ENCODE peak calls at places on chromosomes 6 and 20, in four cellular contexts. One of them, this sample, is unnamed.

GRCh38 chr6:106736502-106736901 is 107.1 kb downstream of the QRSL1 start:
- DNase-seq in K562: no peak
- DNase-seq in HepG2: no peak
- DNase-seq in GM12878: no peak
- DNase-seq in this sample: no peak

GRCh38 chr20:62941792-62942191 is 3.8 kb downstream of the GID8 start:
- DNase-seq in K562: no peak
- DNase-seq in HepG2: no peak
- DNase-seq in GM12878: no peak
- DNase-seq in this sample: no peak

GRCh38 chr6:105191351-105191750 is 11.5 kb upstream of the POPDC3 start:
- DNase-seq in K562: no peak
- DNase-seq in HepG2: no peak
- DNase-seq in GM12878: no peak
- DNase-seq in this sample: no peak

GRCh38 chr20:37267684-37268313 is 6.2 kb upstream of the GHRH start:
- DNase-seq in K562: no peak
- DNase-seq in HepG2: no peak
- DNase-seq in GM12878: no peak
- DNase-seq in this sample: peak

GRCh38 chr20:8963330-8963729 is 105.6 kb upstream of the PLCB4 start:
- DNase-seq in K562: no peak
- DNase-seq in HepG2: no peak
- DNase-seq in GM12878: no peak
- DNase-seq in this sample: no peak

GRCh38 chr6:42509765-42510164 is 54.1 kb upstream of the UBR2 start:
- DNase-seq in K562: no peak
- DNase-seq in HepG2: no peak
- DNase-seq in GM12878: no peak
- DNase-seq in this sample: no peak

GRCh38 chr6:144710207-144710606 is 425.1 kb downstream of the UTRN start:
- DNase-seq in K562: no peak
- DNase-seq in HepG2: no peak
- DNase-seq in GM12878: no peak
- DNase-seq in this sample: no peak

GRCh38 chr6:46652232-46652602 is 401 bp downstream of the CYP39A1 start:
- DNase-seq in K562: no peak
- DNase-seq in HepG2: no peak
- DNase-seq in GM12878: no peak
- DNase-seq in this sample: no peak

GRCh38 chr20:63811491-63811875 is 19.6 kb downstream of the ZBTB46 start:
- DNase-seq in K562: no peak
- DNase-seq in HepG2: no peak
- DNase-seq in GM12878: no peak
- DNase-seq in this sample: no peak

GRCh38 chr20:24402234-24402633 is 67.2 kb upstream of the SYNDIG1 start:
- DNase-seq in K562: no peak
- DNase-seq in HepG2: no peak
- DNase-seq in GM12878: no peak
- DNase-seq in this sample: no peak

GRCh38 chr6:36679043-36679821 is 718 bp downstream of the CDKN1A start:
- DNase-seq in K562: peak
- DNase-seq in HepG2: peak
- DNase-seq in GM12878: no peak
- DNase-seq in this sample: peak

GRCh38 chr6:107740496-107741190 is 83.5 kb downstream of the SCML4 start:
- DNase-seq in K562: no peak
- DNase-seq in HepG2: no peak
- DNase-seq in GM12878: no peak
- DNase-seq in this sample: no peak

GRCh38 chr20:32333181-32333987 is 24.7 kb upstream of the ASXL1 start:
- DNase-seq in K562: peak
- DNase-seq in HepG2: no peak
- DNase-seq in GM12878: peak
- DNase-seq in this sample: no peak

GRCh38 chr6:101539510-101540245 is 146.2 kb downstream of the GRIK2 start:
- DNase-seq in K562: no peak
- DNase-seq in HepG2: no peak
- DNase-seq in GM12878: no peak
- DNase-seq in this sample: no peak

GRCh38 chr6:101537917-101538316 is 144.4 kb downstream of the GRIK2 start:
- DNase-seq in K562: no peak
- DNase-seq in HepG2: no peak
- DNase-seq in GM12878: no peak
- DNase-seq in this sample: no peak

GRCh38 chr6:101531538-101531937 is 138.0 kb downstream of the GRIK2 start:
- DNase-seq in K562: no peak
- DNase-seq in HepG2: no peak
- DNase-seq in GM12878: no peak
- DNase-seq in this sample: no peak

GRCh38 chr6:101534386-101534785 is 140.9 kb downstream of the GRIK2 start:
- DNase-seq in K562: no peak
- DNase-seq in HepG2: no peak
- DNase-seq in GM12878: no peak
- DNase-seq in this sample: no peak

GRCh38 chr6:101534821-101535220 is 141.3 kb downstream of the GRIK2 start:
- DNase-seq in K562: no peak
- DNase-seq in HepG2: no peak
- DNase-seq in GM12878: no peak
- DNase-seq in this sample: no peak
- TF ChIP-seq CREM in K562: no peak
- TF ChIP-seq CREM in HepG2: no peak
- TF ChIP-seq CREM in GM12878: no peak
- TF ChIP-seq CREM in this sample: no peak

DNA sequence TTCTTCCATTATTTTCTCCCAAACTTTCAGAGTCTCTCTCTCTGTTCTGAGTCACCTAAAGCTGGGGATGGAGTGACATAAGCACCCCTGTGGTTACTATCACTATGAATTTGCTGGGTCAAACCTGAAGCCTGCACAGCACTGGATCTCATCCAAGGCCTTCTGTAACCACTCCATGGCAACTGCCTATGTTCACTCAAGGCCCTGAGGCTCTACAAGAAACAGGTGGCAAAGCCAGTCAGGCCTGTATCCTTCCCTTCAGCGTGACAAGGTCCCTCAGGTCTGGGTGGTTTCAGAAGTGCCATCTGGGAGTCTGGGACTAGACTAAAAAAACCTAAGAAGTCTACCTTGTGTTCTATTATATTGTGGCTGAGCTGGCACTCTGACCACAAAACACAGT is 1278.8 kb upstream of the EYS start:
- DNase-seq in K562: no peak
- DNase-seq in HepG2: no peak
- DNase-seq in GM12878: no peak
- DNase-seq in this sample: no peak
- TF ChIP-seq ESRRA in K562: no peak
- TF ChIP-seq ESRRA in HepG2: no peak
- TF ChIP-seq ESRRA in GM12878: no peak
- TF ChIP-seq ESRRA in this sample: no peak

DNA sequence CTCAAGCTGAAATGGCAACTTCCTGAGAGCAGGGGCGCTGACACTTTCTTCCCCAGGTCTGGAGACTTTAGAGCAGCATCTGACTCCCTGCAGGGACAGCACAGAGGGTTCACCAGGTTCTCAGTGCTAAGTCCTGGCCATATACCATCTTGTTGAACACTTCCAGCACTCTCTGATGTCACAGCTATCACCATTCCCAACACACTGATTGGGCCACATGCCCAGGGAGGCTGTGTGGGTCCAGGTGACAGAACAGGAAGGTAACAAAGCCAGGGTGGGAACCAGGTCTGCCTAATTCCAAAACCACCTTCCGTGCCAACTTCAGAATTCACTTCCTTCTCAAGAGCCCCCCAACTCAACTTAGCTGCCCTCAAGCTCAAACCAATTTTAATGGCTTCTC is 4.3 kb downstream of the APCDD1L start:
- DNase-seq in K562: no peak
- DNase-seq in HepG2: no peak
- DNase-seq in GM12878: no peak
- DNase-seq in this sample: no peak
- TF ChIP-seq CREM in K562: no peak
- TF ChIP-seq CREM in HepG2: no peak
- TF ChIP-seq CREM in GM12878: no peak
- TF ChIP-seq CREM in this sample: no peak

GRCh38 chr20:1062334-1063015 is 55.9 kb upstream of the PSMF1 start:
- DNase-seq in K562: no peak
- DNase-seq in HepG2: no peak
- DNase-seq in GM12878: no peak
- DNase-seq in this sample: no peak
- TF ChIP-seq ESRRA in K562: no peak
- TF ChIP-seq ESRRA in HepG2: no peak
- TF ChIP-seq ESRRA in GM12878: no peak
- TF ChIP-seq ESRRA in this sample: no peak

GRCh38 chr6:5457983-5458683 is 196.8 kb downstream of the FARS2 start:
- DNase-seq in K562: no peak
- DNase-seq in HepG2: no peak
- DNase-seq in GM12878: no peak
- DNase-seq in this sample: no peak
- TF ChIP-seq CREM in K562: no peak
- TF ChIP-seq CREM in HepG2: no peak
- TF ChIP-seq CREM in GM12878: no peak
- TF ChIP-seq CREM in this sample: no peak

GRCh38 chr6:41475737-41476357 is 70.3 kb upstream of the FOXP4 start:
- DNase-seq in K562: no peak
- DNase-seq in HepG2: peak
- DNase-seq in GM12878: no peak
- DNase-seq in this sample: no peak
- TF ChIP-seq ESRRA in K562: no peak
- TF ChIP-seq ESRRA in HepG2: no peak
- TF ChIP-seq ESRRA in GM12878: no peak
- TF ChIP-seq ESRRA in this sample: no peak

DNA sequence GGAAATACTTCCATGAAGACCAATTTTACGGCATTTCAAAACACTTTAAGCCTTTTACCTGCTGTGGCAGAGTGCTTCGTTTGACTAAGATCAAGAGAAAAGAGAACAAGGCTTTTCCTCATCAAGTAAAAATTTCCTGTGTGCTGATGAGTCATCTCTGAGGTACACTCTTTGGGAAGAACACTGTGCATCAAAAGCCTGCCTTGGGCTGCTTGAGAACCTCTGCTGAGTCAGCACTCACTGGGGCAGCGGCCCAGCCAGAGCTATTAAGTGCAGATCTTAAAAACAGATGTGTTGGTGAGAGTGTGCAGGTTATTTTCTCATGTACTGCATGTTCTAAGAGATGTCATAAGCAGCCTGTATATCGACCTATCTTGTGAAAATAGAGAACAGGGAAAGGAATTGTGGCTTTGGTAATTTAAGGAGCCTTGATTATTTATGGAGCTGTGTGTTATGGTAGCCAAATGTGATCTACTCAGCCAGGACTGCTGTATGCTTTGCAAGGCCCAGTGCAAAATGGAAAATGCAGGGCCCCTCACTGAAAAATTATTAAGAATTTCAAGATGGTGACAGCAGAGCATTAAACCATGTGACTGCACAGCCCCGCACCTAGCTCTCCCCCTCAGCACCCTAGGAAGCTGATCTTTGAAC is 208.5 kb downstream of the ARHGAP18 start:
- DNase-seq in K562: peak
- DNase-seq in HepG2: peak
- DNase-seq in GM12878: no peak
- DNase-seq in this sample: no peak
- TF ChIP-seq CREM in K562: no peak
- TF ChIP-seq CREM in HepG2: no peak
- TF ChIP-seq CREM in GM12878: no peak
- TF ChIP-seq CREM in this sample: no peak

GRCh38 chr6:41190791-41191190 is 10.2 kb downstream of the TREML2 start:
- DNase-seq in K562: no peak
- DNase-seq in HepG2: no peak
- DNase-seq in GM12878: no peak
- DNase-seq in this sample: no peak

GRCh38 chr6:41193171-41193734 is 7.7 kb downstream of the TREML2 start:
- DNase-seq in K562: no peak
- DNase-seq in HepG2: no peak
- DNase-seq in GM12878: no peak
- DNase-seq in this sample: no peak

GRCh38 chr6:41191569-41191968 is 9.4 kb downstream of the TREML2 start:
- DNase-seq in K562: peak
- DNase-seq in HepG2: no peak
- DNase-seq in GM12878: no peak
- DNase-seq in this sample: peak

GRCh38 chr6:41194386-41194785 is 6.6 kb downstream of the TREML2 start:
- DNase-seq in K562: no peak
- DNase-seq in HepG2: no peak
- DNase-seq in GM12878: no peak
- DNase-seq in this sample: no peak

DNA sequence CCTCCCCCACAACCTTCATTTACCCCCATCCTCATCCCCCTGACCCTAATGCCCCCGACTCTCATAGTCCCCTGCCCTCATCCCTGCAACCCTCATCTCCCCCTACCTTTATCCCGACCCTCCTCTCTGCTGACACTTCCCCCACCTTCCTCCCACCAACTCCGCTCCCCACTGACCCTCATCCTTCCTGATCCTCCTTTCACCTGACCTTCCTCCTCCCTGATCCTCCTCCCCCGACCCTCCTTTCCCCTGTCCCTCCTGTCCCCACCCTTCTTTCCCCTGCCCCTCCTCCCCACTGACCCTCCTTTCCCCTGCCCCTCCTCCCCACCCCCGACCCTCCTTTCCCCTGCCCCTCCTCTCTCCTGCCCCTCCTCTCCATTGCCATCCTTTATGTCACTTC is 7.1 kb downstream of the TREML2 start:
- DNase-seq in K562: no peak
- DNase-seq in HepG2: no peak
- DNase-seq in GM12878: no peak
- DNase-seq in this sample: no peak
- TF ChIP-seq ESRRA in K562: no peak
- TF ChIP-seq ESRRA in HepG2: no peak
- TF ChIP-seq ESRRA in GM12878: no peak
- TF ChIP-seq ESRRA in this sample: no peak

This sample was measured in WTC11.